ENCODE peak calls at places on chromosome 2, in eight cellular contexts. C is Daoy; E is WTC11; I is naive thymus-derived CD4-positive, alpha-beta T cell; P is NCI-H1092 treated with DMSO at 0.1 percent for 48 hours; H is activated CD4-positive, alpha-beta T cell treated with anti-CD3 and anti-CD28 coated beads, Interleukin-2, amount 50 U/mL, for 24 hours; V is caudate nucleus; D is MCF 10A. S is an unnamed sample.

GRCh38 chr2:218812861-218813260 is 18.7 kb downstream of the PRKAG3 start:
- DNase-seq in C (no peak), E (no peak), I (no peak), P (no peak), H (no peak), V (no peak), D (no peak), S (no peak)

GRCh38 chr2:234025475-234025874 is 25.0 kb upstream of the SPP2 start:
- DNase-seq in C (no peak), E (no peak), I (no peak), P (no peak), H (no peak), V (no peak), D (no peak), S (no peak)

GRCh38 chr2:106990307-106990706 is 104.3 kb upstream of the ST6GAL2 start:
- DNase-seq in C (peak; percentile 85), E (no peak), I (no peak), P (no peak), H (no peak), V (no peak), D (no peak), S (no peak)

GRCh38 chr2:45117383-45117782 is 108.1 kb upstream of the SIX2 start:
- DNase-seq in C (peak; percentile 50), E (no peak), I (no peak), P (no peak), H (no peak), V (no peak), D (no peak), S (no peak)

GRCh38 chr2:108364676-108365297 is 13.0 kb upstream of the SULT1C4 start:
- DNase-seq in C (no peak), E (no peak), I (no peak), P (no peak), H (no peak), V (no peak), D (peak; percentile 49), S (no peak)

GRCh38 chr2:145652992-145653545 is 1133.2 kb upstream of the ZEB2 start:
- DNase-seq in C (peak; percentile 44), E (no peak), I (no peak), P (no peak), H (no peak), V (no peak), D (peak; percentile 85), S (no peak)

GRCh38 chr2:182915369-182916326 is 49.2 kb upstream of the FRZB start:
- DNase-seq in C (peak; percentile 66), E (no peak), I (no peak), P (no peak), H (no peak), V (no peak), D (peak; percentile 63), S (peak; percentile 9)

GRCh38 chr2:61557386-61557785 is 19.2 kb upstream of the XPO1 start:
- DNase-seq in C (peak; percentile 18), E (no peak), I (no peak), P (no peak), H (no peak), V (no peak), D (no peak), S (no peak)

S was measured in dermis blood vessel endothelial cell.